ENCODE peak calls at places on chromosomes 13 and 19, in nine cellular contexts. E is transverse colon, Y is stomach, G is heart left ventricle, H is upper lobe of left lung, V is lower leg skin, I is adrenal gland, P is HCT116, O is GM12878. N is an unnamed sample.
A peak's percentile ranks its signal among the peaks of the same experiment; 100 is the strongest.

GRCh38 chr19:50508850-50509190 is 2.2 kb downstream of the JOSD2 start:
- DNase-seq in E (no peak), Y (no peak), G (peak; percentile 14), H (no peak), V (no peak), I (no peak), P (no peak), O (no peak), N (no peak)

GRCh38 chr19:36528921-36529518 is 949 bp upstream of the ZNF260 start:
- DNase-seq in E (no peak), Y (no peak), G (no peak), H (no peak), V (no peak), I (no peak), P (no peak), O (peak; percentile 19), N (peak; percentile 64)

GRCh38 chr19:13329766-13330165 is 176.5 kb downstream of the CACNA1A start:
- DNase-seq in E (no peak), Y (no peak), G (no peak), H (no peak), V (no peak), I (no peak), P (no peak), O (no peak), N (no peak)

GRCh38 chr19:14533450-14533849 is 4.1 kb downstream of the TECR start:
- DNase-seq in E (no peak), Y (no peak), G (no peak), H (no peak), V (no peak), I (peak; percentile 55), P (no peak), O (no peak), N (peak; percentile 58)

GRCh38 chr19:12821761-12822160 is 12.6 kb downstream of the RTBDN start:
- DNase-seq in E (no peak), Y (no peak), G (no peak), H (no peak), V (no peak), I (no peak), P (no peak), O (no peak), N (no peak)

GRCh38 chr13:91346848-91347211 is 657 bp upstream of the MIR17HG start:
- DNase-seq in E (peak; percentile 40), Y (no peak), G (no peak), H (no peak), V (no peak), I (no peak), P (no peak), O (peak; percentile 25), N (peak; percentile 50)

GRCh38 chr13:67416047-67416925 is 186.2 kb upstream of the PCDH9 start:
- DNase-seq in E (no peak), Y (peak; percentile 29), G (peak; percentile 58), H (peak; percentile 74), V (no peak), I (no peak), P (no peak), O (no peak), N (peak; percentile 13)

GRCh38 chr13:23616228-23616627 is 46.0 kb downstream of the TNFRSF19 start:
- DNase-seq in E (no peak), Y (no peak), G (no peak), H (no peak), V (no peak), I (no peak), P (no peak), O (no peak), N (no peak)

GRCh38 chr13:114283581-114283980 is 2.2 kb downstream of the UPF3A start:
- DNase-seq in E (no peak), Y (no peak), G (no peak), H (no peak), V (no peak), I (no peak), P (no peak), O (no peak), N (peak; percentile 33)

GRCh38 chr19:48873476-48874308 is 1.5 kb downstream of the PPP1R15A start:
- DNase-seq in E (no peak), Y (no peak), G (no peak), H (no peak), V (peak; percentile 88), I (no peak), P (no peak), O (no peak), N (peak; percentile 99)

GRCh38 chr13:102536695-102537485 is 59.9 kb upstream of the TPP2 start:
- DNase-seq in E (no peak), Y (no peak), G (no peak), H (no peak), V (no peak), I (no peak), P (no peak), O (no peak), N (no peak)

GRCh38 chr13:41544824-41545707 is 87.7 kb downstream of the RGCC start:
- DNase-seq in E (no peak), Y (no peak), G (no peak), H (no peak), V (no peak), I (no peak), P (no peak), O (no peak), N (no peak)

GRCh38 chr13:19575230-19575629 is 13.9 kb upstream of the TPTE2 start:
- DNase-seq in E (no peak), Y (no peak), G (no peak), H (no peak), V (no peak), I (no peak), P (no peak), O (no peak), N (no peak)

GRCh38 chr19:14347999-14348889 is 33.0 kb upstream of the ADGRE5 start:
- DNase-seq in E (peak; percentile 77), Y (peak; percentile 76), G (peak; percentile 86), H (peak; percentile 93), V (peak; percentile 94), I (peak; percentile 36), P (no peak), O (no peak), N (peak; percentile 51)

GRCh38 chr19:33194884-33195710 is 967 bp downstream of the LRP3 start:
- DNase-seq in E (peak; percentile 24), Y (peak; percentile 34), G (peak; percentile 65), H (peak; percentile 88), V (no peak), I (peak; percentile 82), P (no peak), O (no peak), N (no peak)

GRCh38 chr13:20399961-20400360 is 125.7 kb downstream of the CRYL1 start:
- DNase-seq in E (no peak), Y (peak; percentile 18), G (no peak), H (no peak), V (peak; percentile 34), I (no peak), P (no peak), O (no peak), N (no peak)

GRCh38 chr19:3481241-3482090 is 1.1 kb upstream of the SMIM24 start:
- DNase-seq in E (no peak), Y (peak; percentile 60), G (no peak), H (peak; percentile 54), V (no peak), I (peak; percentile 71), P (no peak), O (no peak), N (no peak)

GRCh38 chr19:3479819-3480215 is 508 bp downstream of the SMIM24 start:
- DNase-seq in E (no peak), Y (peak; percentile 57), G (no peak), H (no peak), V (no peak), I (no peak), P (no peak), O (no peak), N (peak; percentile 59)

GRCh38 chr19:3478409-3479176 is 1.7 kb downstream of the SMIM24 start:
- DNase-seq in E (no peak), Y (no peak), G (no peak), H (peak; percentile 51), V (no peak), I (no peak), P (no peak), O (no peak), N (no peak)

GRCh38 chr19:3479177-3479818 is 1.0 kb downstream of the SMIM24 start:
- DNase-seq in E (peak; percentile 37), Y (peak; percentile 40), G (no peak), H (no peak), V (no peak), I (no peak), P (peak; percentile 27), O (no peak), N (peak; percentile 70)

GRCh38 chr19:3480383-3481091 is at the start of gene SMIM24:
- DNase-seq in E (peak; percentile 73), Y (peak; percentile 88), G (no peak), H (peak; percentile 76), V (no peak), I (no peak), P (no peak), O (no peak), N (no peak)
- TF ChIP-seq POLR2A in E (peak; percentile 65), Y (no peak), G (no peak), H (no peak), V (no peak), I (no peak), P (no peak), O (no peak), N (no peak)

GRCh38 chr19:18291590-18292459 is 10.4 kb upstream of the JUND start:
- DNase-seq in E (peak; percentile 90), Y (peak; percentile 82), G (peak; percentile 93), H (peak; percentile 95), V (peak; percentile 97), I (peak; percentile 89), P (no peak), O (no peak), N (no peak)
- TF ChIP-seq POLR2A in E (peak; percentile 88), Y (no peak), G (peak; percentile 54), H (peak; percentile 59), V (no peak), I (peak; percentile 75), P (peak; percentile 2), O (peak; percentile 72), N (peak; percentile 55)

GRCh38 chr19:17859533-17860330 is at the start of gene RPL18A:
- DNase-seq in E (peak; percentile 99), Y (peak; percentile 99), G (peak; percentile 99), H (peak; percentile 100), V (peak; percentile 100), I (peak; percentile 99), P (peak; percentile 100), O (peak; percentile 99), N (peak; percentile 100)
- TF ChIP-seq POLR2A in E (peak; percentile 95), Y (no peak), G (peak; percentile 97), H (peak; percentile 91), V (no peak), I (peak; percentile 90), P (peak; percentile 43), O (peak; percentile 100), N (peak; percentile 98)

DNA sequence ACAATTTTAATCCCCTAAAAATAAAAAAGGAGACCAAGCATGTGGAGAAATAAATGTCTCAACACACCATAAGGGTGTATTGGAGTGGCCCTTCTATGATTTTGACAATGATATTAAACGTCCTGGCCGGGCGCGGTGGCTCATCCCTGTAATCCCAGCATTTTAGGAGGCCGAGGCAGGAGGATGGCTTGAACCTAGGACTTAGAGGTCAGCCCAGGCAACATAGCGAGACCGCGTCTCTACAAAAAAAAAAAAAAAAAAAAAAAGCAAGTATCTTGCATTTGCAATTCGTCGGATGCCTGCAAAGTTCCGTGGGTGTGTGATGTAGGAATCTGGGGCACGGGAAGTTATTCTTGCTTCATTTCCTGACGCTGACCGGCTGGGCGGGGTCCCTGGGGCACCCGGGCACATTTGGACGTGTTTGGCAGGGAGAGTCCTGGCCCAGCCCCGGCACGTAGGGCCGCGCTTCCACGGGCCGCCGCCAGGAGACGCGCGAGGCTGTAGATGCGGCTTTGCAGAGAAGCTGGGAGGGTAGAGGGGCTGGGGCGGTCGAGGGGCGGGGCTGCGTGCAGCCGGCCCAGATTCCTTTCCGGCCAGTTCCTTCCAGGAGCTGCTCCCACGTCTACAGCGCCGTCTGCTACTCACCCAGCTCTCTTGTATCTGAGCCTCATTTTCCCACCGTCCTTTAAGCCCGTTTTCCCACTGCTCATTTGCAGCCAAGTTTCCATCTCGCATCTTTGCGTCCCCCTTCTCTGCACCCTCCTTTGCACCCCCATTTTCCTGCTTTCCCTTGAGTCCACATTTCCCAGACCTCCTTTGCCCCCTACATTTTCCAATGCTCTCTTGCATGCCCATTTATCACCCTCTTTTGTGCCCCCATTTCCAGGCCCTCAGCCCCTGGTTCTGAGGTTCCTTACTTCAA is 2.2 kb upstream of the TSPAN16 start:
- DNase-seq in E (peak; percentile 93), Y (peak; percentile 94), G (peak; percentile 98), H (peak; percentile 100), V (peak; percentile 99), I (peak; percentile 95), P (peak; percentile 79), O (peak; percentile 59), N (peak; percentile 69)
- TF ChIP-seq POLR2A in E (no peak), Y (no peak), G (peak; percentile 23), H (no peak), V (no peak), I (no peak), P (no peak), O (no peak), N (no peak)

N was measured in erythroblast.